ENCODE peak calls at places on chromosomes 5 and 9, in six cellular contexts. M, D, G, H, E and U are unnamed samples.

GRCh38 chr9:104536756-104537155 is at the start of gene OR13C3:
- DNase-seq in H (no peak), M (no peak), D (no peak), G (no peak), E (no peak), U (no peak)

GRCh38 chr9:110472111-110472510 is 107.4 kb downstream of the SVEP1 start:
- DNase-seq in D (no peak), M (no peak), H (no peak), E (no peak), G (no peak), U (no peak)

GRCh38 chr5:78504726-78505431 is 143.7 kb downstream of the LHFPL2 start:
- DNase-seq in D (peak), M (no peak), G (peak), H (peak), E (peak), U (no peak)

GRCh38 chr9:132182609-132183073 is 20.8 kb downstream of the NTNG2 start:
- DNase-seq in H (no peak), M (no peak), E (no peak), G (peak), D (no peak), U (peak)

GRCh38 chr5:139975942-139976341 is 67.2 kb downstream of the NRG2 start:
- DNase-seq in H (no peak), G (no peak), E (no peak), D (no peak), M (no peak), U (no peak)

GRCh38 chr9:127832248-127832647 is 22.2 kb downstream of the ENG start:
- DNase-seq in H (no peak), E (no peak), M (no peak), D (no peak), G (no peak), U (no peak)

GRCh38 chr9:34158362-34158869 is 20.4 kb upstream of the UBAP1 start:
- DNase-seq in M (no peak), G (peak), E (peak), H (peak), D (peak), U (no peak)

GRCh38 chr5:42064821-42065220 is 139.7 kb downstream of the FBXO4 start:
- DNase-seq in H (no peak), E (peak), M (no peak), D (peak), G (no peak), U (no peak)

GRCh38 chr9:92746567-92747458 is 17.8 kb downstream of the BICD2 start:
- DNase-seq in D (no peak), H (no peak), E (peak), G (no peak), M (no peak), U (no peak)

GRCh38 chr9:131579789-131580211 is 34.5 kb downstream of the PRRT1B start:
- DNase-seq in D (no peak), M (no peak), G (no peak), H (no peak), E (no peak), U (no peak)

GRCh38 chr5:123091988-123092583 is 3.0 kb downstream of the PRDM6 start:
- DNase-seq in D (no peak), H (no peak), E (no peak), G (no peak), M (no peak), U (no peak)

GRCh38 chr5:154791535-154791934 is 36.4 kb downstream of the LARP1 start:
- DNase-seq in H (no peak), G (no peak), D (no peak), M (no peak), E (no peak), U (no peak)

GRCh38 chr9:128420651-128421473 is at the start of gene CERCAM:
- DNase-seq in G (peak), D (no peak), M (peak), E (peak), H (no peak), U (peak)

GRCh38 chr5:121384359-121384758 is 467.3 kb upstream of the FTMT start:
- DNase-seq in D (no peak), M (no peak), G (no peak), E (no peak), H (no peak), U (no peak)

GRCh38 chr5:154258531-154259217 is 68.1 kb downstream of the GALNT10 start:
- DNase-seq in G (no peak), E (no peak), M (no peak), D (no peak), H (no peak), U (no peak)

GRCh38 chr9:135014341-135015010 is 73.0 kb upstream of the OLFM1 start:
- DNase-seq in D (no peak), E (peak), H (no peak), G (no peak), M (no peak), U (peak)

GRCh38 chr9:127875306-127875966 is 2.0 kb downstream of the AK1 start:
- DNase-seq in G (no peak), E (peak), D (no peak), M (no peak), H (no peak), U (no peak)

GRCh38 chr9:113633782-113634596 is 170.5 kb downstream of the RGS3 start:
- DNase-seq in M (no peak), G (peak), E (no peak), D (no peak), H (no peak), U (no peak)

GRCh38 chr5:82635561-82636288 is 357.6 kb upstream of the RPS23 start:
- DNase-seq in M (no peak), E (peak), D (peak), H (no peak), G (no peak), U (no peak)

GRCh38 chr9:113640418-113640817 is 176.9 kb downstream of the RGS3 start:
- DNase-seq in D (no peak), G (no peak), H (no peak), E (no peak), M (no peak), U (no peak)

GRCh38 chr9:80561526-80561925 is 989.8 kb downstream of the TLE4 start:
- DNase-seq in E (peak), G (no peak), H (no peak), D (peak), M (no peak), U (no peak)

GRCh38 chr9:6383551-6384225 is 29.3 kb upstream of the UHRF2 start:
- DNase-seq in G (no peak), H (no peak), D (peak), E (no peak), M (no peak), U (no peak)

GRCh38 chr9:122464633-122465567 is 12.8 kb downstream of the OR1J1 start:
- DNase-seq in M (peak), E (peak), G (peak), D (peak), H (peak), U (peak)

GRCh38 chr5:31531543-31531887 is 378 bp downstream of the DROSHA start:
- DNase-seq in E (no peak), D (peak), M (no peak), G (no peak), H (no peak), U (no peak)

GRCh38 chr5:67431191-67431590 is 234.6 kb upstream of the CD180 start:
- DNase-seq in E (peak), M (no peak), H (no peak), G (no peak), D (peak), U (no peak)

GRCh38 chr5:170747851-170748250 is 35.7 kb upstream of the GABRP start:
- DNase-seq in H (no peak), G (peak), M (no peak), D (no peak), E (peak), U (peak)

GRCh38 chr5:176732736-176733585 is 77.4 kb upstream of the UNC5A start:
- DNase-seq in D (no peak), G (no peak), M (no peak), E (no peak), H (no peak), U (peak)

GRCh38 chr5:119336846-119337564 is 18.8 kb upstream of the TNFAIP8 start:
- DNase-seq in G (no peak), E (no peak), D (no peak), H (no peak), M (no peak), U (no peak)

GRCh38 chr9:82600536-82601271 is 462.2 kb downstream of the RASEF start:
- DNase-seq in E (no peak), G (no peak), H (no peak), D (no peak), M (no peak), U (no peak)